ENCODE peak calls at places on chromosomes 13 and 19, in five cellular contexts. Y is fibroblast of lung, W is GM06990, O is GM10248, J is fibroblast of pulmonary artery. R is an unnamed sample.

GRCh38 chr13:100512422-100512821 is 76.2 kb downstream of the GGACT start:
- DNase-seq in Y (peak; percentile 66), O (no peak), J (no peak), W (no peak), R (no peak)

GRCh38 chr13:33349996-33350826 is 64.7 kb upstream of the STARD13 start:
- DNase-seq in W (no peak), O (peak; percentile 26), J (peak; percentile 52), Y (peak; percentile 48), R (no peak)

GRCh38 chr13:20099319-20099718 is 61.5 kb downstream of the GJA3 start:
- DNase-seq in Y (no peak), W (no peak), O (no peak), J (no peak), R (no peak)

GRCh38 chr19:5900976-5901375 is 2.6 kb downstream of the NDUFA11 start:
- DNase-seq in Y (no peak), W (no peak), O (no peak), J (no peak), R (no peak)

GRCh38 chr13:102688306-102688973 is 6.4 kb downstream of the METTL21C start:
- DNase-seq in J (no peak), Y (no peak), O (no peak), W (no peak), R (no peak)

GRCh38 chr13:51618626-51619025 is 34.4 kb downstream of the WDFY2 start:
- DNase-seq in Y (no peak), O (no peak), J (peak; percentile 54), W (no peak), R (no peak)

GRCh38 chr13:73667756-73668155 is 466.4 kb downstream of the KLF12 start:
- DNase-seq in W (no peak), O (no peak), Y (no peak), J (peak; percentile 63), R (no peak)

GRCh38 chr19:47023448-47023794 is 3.8 kb downstream of the NPAS1 start:
- DNase-seq in J (no peak), W (no peak), O (no peak), Y (no peak), R (no peak)

GRCh38 chr19:15393963-15394362 is 14.4 kb upstream of the AKAP8 start:
- DNase-seq in W (no peak), O (no peak), Y (no peak), J (no peak), R (no peak)

GRCh38 chr13:24215007-24215633 is 54.6 kb downstream of the SPATA13 start:
- DNase-seq in W (no peak), J (no peak), Y (no peak), O (no peak), R (no peak)

GRCh38 chr19:10226021-10226375 is 5.1 kb downstream of the S1PR2 start:
- DNase-seq in O (no peak), J (no peak), Y (no peak), W (no peak), R (no peak)

GRCh38 chr13:106587787-106588186 is 19.9 kb upstream of the ARGLU1 start:
- DNase-seq in O (no peak), W (no peak), J (no peak), Y (no peak), R (no peak)

GRCh38 chr19:17947815-17948473 is 15.1 kb downstream of the CCDC124 start:
- DNase-seq in W (peak; percentile 95), J (peak; percentile 94), O (peak; percentile 99), Y (peak; percentile 78), R (peak; percentile 95)

GRCh38 chr13:45718992-45719391 is 16.9 kb downstream of the CBY2 start:
- DNase-seq in O (no peak), Y (peak; percentile 44), J (peak; percentile 14), W (no peak), R (no peak)

GRCh38 chr13:49148405-49148804 is 71.7 kb upstream of the MLNR start:
- DNase-seq in J (no peak), O (no peak), W (no peak), Y (no peak), R (no peak)

GRCh38 chr19:19338082-19338481 is 17.5 kb downstream of the MAU2 start:
- DNase-seq in O (no peak), J (peak; percentile 28), Y (peak; percentile 81), W (no peak), R (no peak)

GRCh38 chr19:10227215-10227971 is 3.7 kb downstream of the S1PR2 start:
- DNase-seq in J (peak; percentile 36), Y (no peak), O (no peak), W (no peak), R (peak; percentile 18)

GRCh38 chr13:34675626-34676025 is 266.4 kb upstream of the NBEA start:
- DNase-seq in J (no peak), Y (peak; percentile 37), W (no peak), O (no peak), R (no peak)

GRCh38 chr13:96967248-96967745 is 27.0 kb downstream of the OXGR1 start:
- DNase-seq in J (peak; percentile 6), W (no peak), O (no peak), Y (no peak), R (no peak)

GRCh38 chr19:46639356-46640061 is 3.5 kb upstream of the GNG8 start:
- DNase-seq in J (peak; percentile 88), W (no peak), O (no peak), Y (peak; percentile 51), R (peak; percentile 75)

GRCh38 chr13:43005460-43006236 is 13.6 kb upstream of the EPSTI1 start:
- DNase-seq in W (no peak), O (no peak), Y (peak; percentile 66), J (peak; percentile 76), R (no peak)

GRCh38 chr13:100214886-100215285 is 126.0 kb downstream of the PCCA start:
- DNase-seq in Y (peak; percentile 93), W (no peak), J (peak; percentile 84), O (no peak), R (no peak)

GRCh38 chr13:75365724-75366173 is 116.2 kb downstream of the TBC1D4 start:
- DNase-seq in Y (peak; percentile 96), O (peak; percentile 52), W (peak; percentile 66), J (peak; percentile 74), R (peak; percentile 51)

GRCh38 chr13:73293902-73294523 is 235.2 kb downstream of the KLF5 start:
- DNase-seq in Y (no peak), W (no peak), O (no peak), J (no peak), R (no peak)

GRCh38 chr19:16139752-16140151 is 3.7 kb upstream of the HSH2D start:
- DNase-seq in W (peak; percentile 73), O (no peak), Y (no peak), J (no peak), R (no peak)

GRCh38 chr13:44715287-44716224 is 139.4 kb upstream of the TSC22D1 start:
- DNase-seq in Y (peak; percentile 35), W (no peak), J (no peak), O (no peak), R (no peak)

GRCh38 chr19:39166571-39167391 is 30.0 kb upstream of the NCCRP1 start:
- DNase-seq in O (no peak), J (no peak), Y (no peak), W (no peak), R (no peak)

GRCh38 chr19:15268192-15268927 is 36.1 kb upstream of the EPHX3 start:
- DNase-seq in W (no peak), J (no peak), O (no peak), Y (no peak), R (no peak)

GRCh38 chr19:6739390-6739883 is at the start of gene TRIP10:
- DNase-seq in O (peak; percentile 96), J (peak; percentile 83), Y (peak; percentile 62), W (peak; percentile 80), R (peak; percentile 88)

GRCh38 chr13:40148742-40149141 is 493.3 kb downstream of the COG6 start:
- DNase-seq in W (no peak), Y (no peak), J (no peak), O (no peak), R (no peak)

GRCh38 chr13:33524086-33524485 is 238.5 kb upstream of the STARD13 start:
- DNase-seq in W (no peak), Y (peak; percentile 92), O (no peak), J (peak; percentile 90), R (no peak)

GRCh38 chr19:31461814-31462539 is 112.7 kb upstream of the TSHZ3 start:
- DNase-seq in J (peak; percentile 58), O (no peak), Y (peak; percentile 6), W (no peak), R (no peak)

DNA sequence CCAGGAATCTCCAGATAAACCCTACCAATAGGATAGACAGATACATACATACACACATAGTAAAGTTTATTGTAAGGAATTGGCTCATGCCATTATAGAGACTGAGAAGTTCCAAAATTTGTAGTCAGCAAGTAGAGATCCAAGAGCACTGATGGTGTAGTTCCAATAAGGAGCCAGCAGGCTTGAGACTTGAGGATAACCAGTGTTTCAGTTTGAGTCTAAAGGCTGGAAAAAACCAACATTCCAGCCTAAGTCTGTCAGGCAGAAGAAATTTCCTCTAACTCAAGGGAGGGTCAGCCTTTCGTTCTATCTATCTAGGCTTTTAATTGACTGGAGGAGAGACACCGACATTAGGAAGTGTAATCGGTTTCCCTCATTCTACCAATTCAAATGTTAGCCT is 110.2 kb upstream of the TSHZ3 start:
- DNase-seq in W (no peak), O (no peak), Y (no peak), J (no peak), R (no peak)
- TF ChIP-seq CTCF in W (no peak), O (no peak), Y (peak; percentile 15), J (peak; percentile 7), R (no peak)

GRCh38 chr13:27573265-27573664 is 47.1 kb downstream of the LNX2 start:
- DNase-seq in W (no peak), J (peak; percentile 22), O (no peak), Y (peak; percentile 47), R (no peak)
- TF ChIP-seq CTCF in W (no peak), J (no peak), O (no peak), Y (no peak), R (no peak)

GRCh38 chr13:56378566-56378965 is 762.2 kb upstream of the PRR20A start:
- DNase-seq in J (no peak), O (no peak), W (no peak), Y (no peak), R (no peak)
- TF ChIP-seq CTCF in J (no peak), O (no peak), W (no peak), Y (no peak), R (no peak)

GRCh38 chr19:1507192-1507660 is 5.6 kb downstream of the ADAMTSL5 start:
- DNase-seq in J (no peak), Y (no peak), W (no peak), O (no peak), R (no peak)
- TF ChIP-seq CTCF in J (no peak), Y (no peak), W (no peak), O (no peak), R (no peak)

GRCh38 chr19:36032251-36033104 is at the start of gene CLIP3:
- DNase-seq in J (peak; percentile 74), Y (peak; percentile 59), W (peak; percentile 53), O (peak; percentile 81), R (peak; percentile 42)
- TF ChIP-seq CTCF in J (no peak), Y (no peak), W (no peak), O (no peak), R (no peak)